ENCODE peak calls at places on chromosome 2, in five cellular contexts. C is astrocyte of the hippocampus; E is activated gamma-delta T cell treated with Interleukin-2 at 50 U/mL for 16 hours; T is naive thymus-derived CD4-positive, alpha-beta T cell; H is GM10248. M is an unnamed sample.
A peak's percentile ranks its signal among the peaks of the same experiment; 100 is the strongest.

GRCh38 chr2:191601060-191601459 is 76.9 kb upstream of the NABP1 start:
- DNase-seq in T (no peak), H (no peak), E (no peak), C (no peak), M (no peak)

GRCh38 chr2:96859681-96860064 is 1.9 kb upstream of the ANKRD39 start:
- DNase-seq in E (no peak), H (no peak), T (no peak), C (no peak), M (no peak)

GRCh38 chr2:27320958-27321543 is 1.8 kb downstream of the MPV17 start:
- DNase-seq in T (no peak), H (no peak), C (peak; percentile 97), E (no peak), M (no peak)

GRCh38 chr2:85089464-85090072 is 43.6 kb upstream of the TCF7L1 start:
- DNase-seq in H (no peak), E (no peak), T (no peak), C (no peak), M (no peak)

GRCh38 chr2:84631047-84631446 is 114.7 kb downstream of the DNAH6 start:
- DNase-seq in C (peak; percentile 69), E (no peak), T (peak; percentile 34), H (peak; percentile 15), M (peak; percentile 2)

GRCh38 chr2:230668184-230668938 is 44.3 kb upstream of the CAB39 start:
- DNase-seq in T (no peak), H (peak; percentile 74), C (no peak), E (no peak), M (no peak)

GRCh38 chr2:38145226-38145625 is 69.3 kb upstream of the CYP1B1 start:
- DNase-seq in C (no peak), H (no peak), E (no peak), T (no peak), M (no peak)

GRCh38 chr2:70516596-70516995 is 37.0 kb downstream of the TGFA start:
- DNase-seq in T (no peak), E (no peak), C (peak; percentile 20), H (peak; percentile 72), M (peak; percentile 51)